ENCODE peak calls at places on chromosomes 1 and 21, in seven cellular contexts. W is naive thymus-derived CD4-positive, alpha-beta T cell; K is fibroblast of lung; X is A549; Y is heart left ventricle; S is endodermal cell; N is heart right ventricle. O is an unnamed sample.

GRCh38 chr1:185561629-185562028 is 172.6 kb upstream of the HMCN1 start:
- DNase-seq in K (no peak), Y (no peak), X (no peak), W (peak; percentile 66), S (no peak), N (no peak), O (no peak)

GRCh38 chr1:214244841-214245240 is 36.1 kb upstream of the SMYD2 start:
- DNase-seq in Y (no peak), X (peak; percentile 22), W (no peak), K (no peak), N (no peak), S (no peak), O (no peak)

GRCh38 chr1:91583326-91583755 is 82.7 kb downstream of the CDC7 start:
- DNase-seq in X (no peak), S (no peak), N (no peak), Y (no peak), W (no peak), K (peak; percentile 98), O (no peak)

GRCh38 chr1:110309768-110310167 is 29.4 kb upstream of the RBM15 start:
- DNase-seq in Y (no peak), X (no peak), W (no peak), N (no peak), S (no peak), K (peak; percentile 38), O (no peak)

GRCh38 chr1:66282343-66282852 is 251.6 kb upstream of the SGIP1 start:
- DNase-seq in K (peak; percentile 59), X (peak; percentile 66), N (no peak), Y (no peak), W (peak; percentile 74), S (no peak), O (no peak)

GRCh38 chr1:94970783-94971182 is 43.9 kb upstream of the CNN3 start:
- DNase-seq in S (peak; percentile 54), N (no peak), Y (no peak), X (no peak), W (no peak), K (no peak), O (peak; percentile 81)

GRCh38 chr1:32878183-32878582 is 7.5 kb upstream of the FNDC5 start:
- DNase-seq in W (no peak), S (no peak), K (no peak), Y (no peak), X (no peak), N (no peak), O (no peak)

GRCh38 chr1:203322480-203323179 is 17.3 kb downstream of the BTG2 start:
- DNase-seq in N (no peak), X (no peak), Y (peak; percentile 46), W (no peak), S (no peak), K (no peak), O (peak; percentile 44)

GRCh38 chr1:234845097-234845660 is 235.2 kb upstream of the IRF2BP2 start:
- DNase-seq in S (peak; percentile 3), X (no peak), Y (no peak), K (no peak), N (no peak), W (peak; percentile 71), O (no peak)

GRCh38 chr1:244460195-244460594 is 878 bp upstream of the CATSPERE start:
- DNase-seq in N (no peak), X (peak; percentile 64), W (no peak), K (no peak), Y (no peak), S (no peak), O (no peak)

GRCh38 chr1:2510366-2511155 is 15.8 kb downstream of the PANK4 start:
- DNase-seq in S (no peak), Y (no peak), N (no peak), X (no peak), K (no peak), W (no peak), O (no peak)

GRCh38 chr21:29506214-29506613 is 207.5 kb downstream of the BACH1 start:
- DNase-seq in Y (no peak), N (no peak), S (no peak), X (no peak), W (no peak), K (no peak), O (no peak)

GRCh38 chr1:246020231-246020954 is 486.7 kb downstream of the SMYD3 start:
- DNase-seq in N (no peak), X (no peak), W (no peak), Y (no peak), K (no peak), S (no peak), O (no peak)

GRCh38 chr1:208219659-208220282 is 24.4 kb downstream of the PLXNA2 start:
- DNase-seq in W (no peak), N (peak; percentile 69), X (no peak), K (peak; percentile 50), S (peak; percentile 53), Y (peak; percentile 81), O (no peak)

GRCh38 chr1:201248721-201249559 is 34.4 kb upstream of the PKP1 start:
- DNase-seq in N (no peak), Y (no peak), X (no peak), W (no peak), S (no peak), K (no peak), O (no peak)

GRCh38 chr1:91427741-91428140 is 23.1 kb upstream of the HFM1 start:
- DNase-seq in N (no peak), K (no peak), Y (no peak), X (no peak), S (peak; percentile 66), W (no peak), O (no peak)

GRCh38 chr1:206898089-206898908 is 1.1 kb downstream of the IL24 start:
- DNase-seq in Y (no peak), S (no peak), X (peak; percentile 35), W (no peak), K (peak; percentile 72), N (no peak), O (no peak)
- H3K4me1 ChIP-seq in Y (peaks cover under 1% of the 10 kb centered on the region), S (no peaks in the 10 kb centered on the region), X (peaks cover 46% of the 10 kb centered on the region), W (no peaks in the 10 kb centered on the region), K (peaks cover 35% of the 10 kb centered on the region), N (no peaks in the 10 kb centered on the region), O (no peaks in the 10 kb centered on the region)

GRCh38 chr1:4174291-4175200 is 274.5 kb upstream of the C1orf174 start:
- DNase-seq in W (no peak), N (no peak), S (no peak), Y (no peak), X (no peak), K (no peak), O (no peak)

GRCh38 chr1:4177425-4178150 is 277.5 kb upstream of the C1orf174 start:
- DNase-seq in K (no peak), N (no peak), Y (no peak), W (no peak), X (no peak), S (no peak), O (no peak)

GRCh38 chr1:4173731-4174130 is 273.7 kb upstream of the C1orf174 start:
- DNase-seq in K (no peak), W (no peak), N (no peak), X (no peak), S (no peak), Y (no peak), O (no peak)

GRCh38 chr1:4176841-4177240 is 276.8 kb upstream of the C1orf174 start:
- DNase-seq in W (no peak), K (no peak), S (no peak), X (no peak), Y (no peak), N (no peak), O (no peak)

DNA sequence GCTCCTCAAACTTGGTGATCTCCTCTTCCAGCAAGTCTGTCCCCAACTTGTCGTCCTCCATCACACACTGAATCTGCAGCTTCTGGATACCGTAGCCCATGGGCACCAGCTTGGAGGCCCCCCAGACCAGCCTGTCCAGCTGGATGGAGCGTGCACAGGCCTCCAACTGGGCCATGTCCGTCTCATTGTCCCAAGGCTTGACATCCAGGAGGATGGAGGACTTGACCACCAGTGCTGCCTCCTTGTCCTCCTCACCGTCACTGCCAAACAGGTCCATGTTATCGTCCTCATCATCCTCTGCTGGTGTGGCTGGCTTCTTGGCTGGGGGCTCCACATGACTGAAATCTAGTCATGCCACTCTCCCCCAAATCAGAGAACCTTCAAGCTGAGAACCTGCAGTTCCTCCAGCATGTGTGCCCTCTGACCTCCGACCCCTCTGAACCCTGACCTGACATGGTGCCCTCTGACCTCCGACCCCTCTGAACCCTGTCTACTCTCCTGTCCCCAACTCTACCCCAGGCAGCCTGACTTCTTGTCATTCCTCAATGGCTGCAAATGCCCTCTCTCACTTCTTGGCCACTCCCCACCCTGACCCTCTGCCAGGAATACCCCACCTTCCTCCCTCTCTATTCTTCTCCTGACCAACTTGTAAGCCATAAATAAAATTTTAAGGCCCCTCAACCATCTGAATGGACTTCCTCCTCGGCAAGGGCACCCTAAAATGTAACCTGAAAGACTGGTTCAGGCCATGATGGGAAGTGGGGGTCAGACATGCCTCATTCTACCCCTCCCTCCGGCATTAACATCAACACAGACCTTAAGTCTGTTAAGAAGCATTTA is 275.7 kb upstream of the C1orf174 start:
- DNase-seq in W (no peak), X (no peak), N (no peak), K (no peak), S (no peak), Y (no peak), O (no peak)
- H3K9me3 ChIP-seq in W (no peaks in the 10 kb centered on the region), X (no peaks in the 10 kb centered on the region), N (no peaks in the 10 kb centered on the region), K (no peaks in the 10 kb centered on the region), S (no peaks in the 10 kb centered on the region), Y (no peaks in the 10 kb centered on the region), O (no peaks in the 10 kb centered on the region)

GRCh38 chr1:85343612-85344255 is 67.3 kb upstream of the BCL10 start:
- DNase-seq in X (no peak), Y (no peak), S (no peak), K (peak; percentile 32), N (no peak), W (no peak), O (peak; percentile 100)
- H3K4me1 ChIP-seq in X (peaks cover 27% of the 10 kb centered on the region), Y (peaks cover 31% of the 10 kb centered on the region), S (no peaks in the 10 kb centered on the region), K (peaks cover 7% of the 10 kb centered on the region), N (peaks cover 14% of the 10 kb centered on the region), W (no peaks in the 10 kb centered on the region), O (peaks cover 43% of the 10 kb centered on the region)

GRCh38 chr21:9763807-9764206 is 757.6 kb upstream of the TPTE start:
- DNase-seq in S (no peak), X (no peak), K (no peak), W (no peak), N (no peak), Y (no peak), O (no peak)

GRCh38 chr21:9763306-9763705 is 758.1 kb upstream of the TPTE start:
- DNase-seq in X (no peak), Y (no peak), N (no peak), W (no peak), S (no peak), K (no peak), O (no peak)

GRCh38 chr21:9772348-9772672 is 749.1 kb upstream of the TPTE start:
- DNase-seq in S (no peak), Y (no peak), X (no peak), N (no peak), W (no peak), K (no peak), O (no peak)

DNA sequence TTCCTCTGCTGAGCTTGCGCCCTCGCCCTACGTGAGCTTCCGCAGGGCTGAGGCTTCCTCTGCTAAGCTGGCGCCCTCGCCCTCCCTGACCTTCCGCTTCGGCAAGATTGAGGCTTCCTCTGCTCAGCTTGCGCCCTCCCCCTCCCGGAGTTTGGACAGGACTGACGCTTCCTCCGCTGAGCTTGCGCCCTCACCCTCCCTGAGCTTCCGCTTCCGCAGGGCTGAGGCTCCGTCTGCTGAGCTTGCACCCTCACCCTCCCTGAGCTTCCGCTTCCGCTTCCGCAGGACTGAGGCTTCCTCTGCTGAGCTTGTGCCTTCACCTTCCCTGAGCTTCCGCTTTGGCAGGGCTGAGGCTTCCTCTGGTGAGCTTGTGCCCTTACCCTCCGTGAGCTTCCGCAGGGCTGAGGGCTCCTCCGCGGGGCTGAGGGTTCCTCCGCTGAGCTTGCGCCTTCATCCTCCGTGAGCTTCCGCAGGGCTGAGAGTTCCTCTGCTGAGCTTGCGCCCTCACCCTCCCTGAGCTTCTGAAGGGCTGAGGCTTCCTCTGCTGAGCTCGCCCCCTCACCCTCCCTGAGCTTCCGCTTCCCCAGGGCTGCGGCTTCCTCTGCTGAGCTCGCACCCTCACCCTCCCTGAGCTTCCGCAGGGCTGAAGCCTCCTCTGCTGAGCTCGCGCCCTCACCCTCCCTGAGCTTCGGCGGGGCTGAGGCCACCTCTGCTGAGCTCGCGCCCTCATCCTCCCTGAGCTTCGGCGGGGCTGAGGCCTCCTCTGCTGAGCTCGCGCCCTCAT is 753.6 kb upstream of the TPTE start:
- DNase-seq in X (no peak), S (no peak), K (no peak), Y (no peak), N (no peak), W (no peak), O (no peak)
- H3K9me3 ChIP-seq in X (no peaks in the 10 kb centered on the region), S (peaks cover 95% of the 10 kb centered on the region), K (peaks cover 5% of the 10 kb centered on the region), Y (no peaks in the 10 kb centered on the region), N (peaks cover 74% of the 10 kb centered on the region), W (peaks cover 44% of the 10 kb centered on the region), O (peaks cover 31% of the 10 kb centered on the region)